ENCODE peak calls at places on chromosomes 12 and 14, in seven cellular contexts. One of them, this sample, is unnamed.

GRCh38 chr12:34347367-34347766 is 325.1 kb downstream of the ALG10 start:
- DNase-seq in fibroblast of the aortic adventitia: no peak
- DNase-seq in HL-60: no peak
- DNase-seq in chondrocyte: no peak
- DNase-seq in fibroblast of lung: no peak
- DNase-seq in type B pancreatic cell: no peak
- DNase-seq in left ventricle myocardium inferior: no peak
- DNase-seq in this sample: no peak

GRCh38 chr14:35808076-35808657 is 928 bp downstream of the RALGAPA1 start:
- DNase-seq in fibroblast of the aortic adventitia: peak; percentile 25
- DNase-seq in HL-60: no peak
- DNase-seq in chondrocyte: no peak
- DNase-seq in fibroblast of lung: no peak
- DNase-seq in type B pancreatic cell: no peak
- DNase-seq in left ventricle myocardium inferior: no peak
- DNase-seq in this sample: no peak

GRCh38 chr14:44778562-44778961 is 183.2 kb downstream of the KLHL28 start:
- DNase-seq in fibroblast of the aortic adventitia: peak; percentile 83
- DNase-seq in HL-60: no peak
- DNase-seq in chondrocyte: no peak
- DNase-seq in fibroblast of lung: peak; percentile 54
- DNase-seq in type B pancreatic cell: no peak
- DNase-seq in left ventricle myocardium inferior: no peak
- DNase-seq in this sample: no peak

GRCh38 chr14:93073833-93074769 is 41.6 kb downstream of the ITPK1 start:
- DNase-seq in fibroblast of the aortic adventitia: peak; percentile 34
- DNase-seq in HL-60: peak; percentile 94
- DNase-seq in chondrocyte: no peak
- DNase-seq in fibroblast of lung: peak; percentile 43
- DNase-seq in type B pancreatic cell: no peak
- DNase-seq in left ventricle myocardium inferior: peak; percentile 55
- DNase-seq in this sample: no peak

GRCh38 chr12:93200291-93200917 is 177.3 kb upstream of the NUDT4 start:
- DNase-seq in fibroblast of the aortic adventitia: peak; percentile 40
- DNase-seq in HL-60: no peak
- DNase-seq in chondrocyte: no peak
- DNase-seq in fibroblast of lung: peak; percentile 40
- DNase-seq in type B pancreatic cell: no peak
- DNase-seq in left ventricle myocardium inferior: no peak
- DNase-seq in this sample: no peak

GRCh38 chr12:108128221-108129016 is 669 bp upstream of the WSCD2 start:
- DNase-seq in fibroblast of the aortic adventitia: no peak
- DNase-seq in HL-60: no peak
- DNase-seq in chondrocyte: no peak
- DNase-seq in fibroblast of lung: no peak
- DNase-seq in type B pancreatic cell: no peak
- DNase-seq in left ventricle myocardium inferior: no peak
- DNase-seq in this sample: no peak

GRCh38 chr14:27050195-27050594 is 452.4 kb upstream of the NOVA1 start:
- DNase-seq in fibroblast of the aortic adventitia: no peak
- DNase-seq in HL-60: no peak
- DNase-seq in chondrocyte: no peak
- DNase-seq in fibroblast of lung: no peak
- DNase-seq in type B pancreatic cell: no peak
- DNase-seq in left ventricle myocardium inferior: no peak
- DNase-seq in this sample: no peak

GRCh38 chr12:66449531-66449930 is 147.2 kb downstream of the HELB start:
- DNase-seq in fibroblast of the aortic adventitia: no peak
- DNase-seq in HL-60: no peak
- DNase-seq in chondrocyte: no peak
- DNase-seq in fibroblast of lung: no peak
- DNase-seq in type B pancreatic cell: no peak
- DNase-seq in left ventricle myocardium inferior: no peak
- DNase-seq in this sample: no peak

GRCh38 chr12:50597200-50598195 is 92.7 kb downstream of the DIP2B start:
- DNase-seq in fibroblast of the aortic adventitia: peak; percentile 77
- DNase-seq in HL-60: no peak
- DNase-seq in chondrocyte: no peak
- DNase-seq in fibroblast of lung: peak; percentile 66
- DNase-seq in type B pancreatic cell: no peak
- DNase-seq in left ventricle myocardium inferior: no peak
- DNase-seq in this sample: no peak

GRCh38 chr14:76928301-76928700 is 100.2 kb downstream of the IRF2BPL start:
- DNase-seq in fibroblast of the aortic adventitia: no peak
- DNase-seq in HL-60: no peak
- DNase-seq in chondrocyte: no peak
- DNase-seq in fibroblast of lung: no peak
- DNase-seq in type B pancreatic cell: no peak
- DNase-seq in left ventricle myocardium inferior: no peak
- DNase-seq in this sample: no peak

GRCh38 chr12:19778111-19778688 is 338.9 kb downstream of the AEBP2 start:
- DNase-seq in fibroblast of the aortic adventitia: peak; percentile 70
- DNase-seq in HL-60: no peak
- DNase-seq in chondrocyte: no peak
- DNase-seq in fibroblast of lung: peak; percentile 34
- DNase-seq in type B pancreatic cell: no peak
- DNase-seq in left ventricle myocardium inferior: no peak
- DNase-seq in this sample: no peak

GRCh38 chr12:103840399-103840880 is 594 bp downstream of the NT5DC3 start:
- DNase-seq in fibroblast of the aortic adventitia: peak; percentile 18
- DNase-seq in HL-60: no peak
- DNase-seq in chondrocyte: no peak
- DNase-seq in fibroblast of lung: no peak
- DNase-seq in type B pancreatic cell: no peak
- DNase-seq in left ventricle myocardium inferior: peak; percentile 22
- DNase-seq in this sample: no peak

GRCh38 chr14:95348395-95349080 is 28.8 kb upstream of the CLMN start:
- DNase-seq in fibroblast of the aortic adventitia: no peak
- DNase-seq in HL-60: no peak
- DNase-seq in chondrocyte: no peak
- DNase-seq in fibroblast of lung: no peak
- DNase-seq in type B pancreatic cell: no peak
- DNase-seq in left ventricle myocardium inferior: no peak
- DNase-seq in this sample: no peak

GRCh38 chr14:35384386-35385041 is 20.0 kb downstream of the NFKBIA start:
- DNase-seq in fibroblast of the aortic adventitia: peak; percentile 98
- DNase-seq in HL-60: no peak
- DNase-seq in chondrocyte: no peak
- DNase-seq in fibroblast of lung: peak; percentile 97
- DNase-seq in type B pancreatic cell: no peak
- DNase-seq in left ventricle myocardium inferior: peak; percentile 65
- DNase-seq in this sample: no peak

GRCh38 chr12:34597548-34598351 is 575.5 kb downstream of the ALG10 start:
- DNase-seq in fibroblast of the aortic adventitia: no peak
- DNase-seq in HL-60: no peak
- DNase-seq in chondrocyte: no peak
- DNase-seq in fibroblast of lung: no peak
- DNase-seq in type B pancreatic cell: peak; percentile 50
- DNase-seq in left ventricle myocardium inferior: no peak
- DNase-seq in this sample: no peak

GRCh38 chr14:87014854-87015253 is 978.1 kb downstream of the GALC start:
- DNase-seq in fibroblast of the aortic adventitia: no peak
- DNase-seq in HL-60: no peak
- DNase-seq in chondrocyte: no peak
- DNase-seq in fibroblast of lung: no peak
- DNase-seq in type B pancreatic cell: no peak
- DNase-seq in left ventricle myocardium inferior: no peak
- DNase-seq in this sample: no peak

GRCh38 chr12:98418357-98419075 is 96.9 kb upstream of the TMPO start:
- DNase-seq in fibroblast of the aortic adventitia: peak; percentile 99
- DNase-seq in HL-60: no peak
- DNase-seq in chondrocyte: peak; percentile 97
- DNase-seq in fibroblast of lung: peak; percentile 95
- DNase-seq in type B pancreatic cell: no peak
- DNase-seq in left ventricle myocardium inferior: peak; percentile 80
- DNase-seq in this sample: peak; percentile 97

GRCh38 chr12:71686658-71687025 is 760 bp downstream of the TMEM19 start:
- DNase-seq in fibroblast of the aortic adventitia: no peak
- DNase-seq in HL-60: no peak
- DNase-seq in chondrocyte: no peak
- DNase-seq in fibroblast of lung: peak; percentile 25
- DNase-seq in type B pancreatic cell: no peak
- DNase-seq in left ventricle myocardium inferior: no peak
- DNase-seq in this sample: no peak

GRCh38 chr12:124650912-124651311 is 83.5 kb upstream of the NCOR2 start:
- DNase-seq in fibroblast of the aortic adventitia: no peak
- DNase-seq in HL-60: no peak
- DNase-seq in chondrocyte: no peak
- DNase-seq in fibroblast of lung: no peak
- DNase-seq in type B pancreatic cell: no peak
- DNase-seq in left ventricle myocardium inferior: no peak
- DNase-seq in this sample: no peak

GRCh38 chr12:76799362-76799761 is 35.4 kb downstream of the ZDHHC17 start:
- DNase-seq in fibroblast of the aortic adventitia: no peak
- DNase-seq in HL-60: no peak
- DNase-seq in chondrocyte: no peak
- DNase-seq in fibroblast of lung: no peak
- DNase-seq in type B pancreatic cell: no peak
- DNase-seq in left ventricle myocardium inferior: no peak
- DNase-seq in this sample: no peak

GRCh38 chr12:88428350-88428749 is 151.9 kb downstream of the KITLG start:
- DNase-seq in fibroblast of the aortic adventitia: no peak
- DNase-seq in HL-60: no peak
- DNase-seq in chondrocyte: no peak
- DNase-seq in fibroblast of lung: no peak
- DNase-seq in type B pancreatic cell: no peak
- DNase-seq in left ventricle myocardium inferior: no peak
- DNase-seq in this sample: no peak

GRCh38 chr12:26295001-26295400 is 99.6 kb downstream of the SSPN start:
- DNase-seq in fibroblast of the aortic adventitia: no peak
- DNase-seq in HL-60: no peak
- DNase-seq in chondrocyte: no peak
- DNase-seq in fibroblast of lung: no peak
- DNase-seq in type B pancreatic cell: no peak
- DNase-seq in left ventricle myocardium inferior: no peak
- DNase-seq in this sample: no peak

GRCh38 chr12:85425349-85425612 is 145.3 kb downstream of the ALX1 start:
- DNase-seq in fibroblast of the aortic adventitia: no peak
- DNase-seq in HL-60: no peak
- DNase-seq in chondrocyte: no peak
- DNase-seq in fibroblast of lung: no peak
- DNase-seq in type B pancreatic cell: no peak
- DNase-seq in left ventricle myocardium inferior: no peak
- DNase-seq in this sample: no peak

GRCh38 chr12:64679487-64679983 is 69.2 kb downstream of the RASSF3 start:
- DNase-seq in fibroblast of the aortic adventitia: peak; percentile 83
- DNase-seq in HL-60: no peak
- DNase-seq in chondrocyte: no peak
- DNase-seq in fibroblast of lung: peak; percentile 84
- DNase-seq in type B pancreatic cell: no peak
- DNase-seq in left ventricle myocardium inferior: peak; percentile 78
- DNase-seq in this sample: peak; percentile 65

GRCh38 chr12:109910969-109911348 is 10.9 kb downstream of the TCHP start:
- DNase-seq in fibroblast of the aortic adventitia: peak; percentile 15
- DNase-seq in HL-60: no peak
- DNase-seq in chondrocyte: no peak
- DNase-seq in fibroblast of lung: peak; percentile 25
- DNase-seq in type B pancreatic cell: no peak
- DNase-seq in left ventricle myocardium inferior: no peak
- DNase-seq in this sample: no peak

GRCh38 chr12:24709201-24709600 is 239.7 kb downstream of the BCAT1 start:
- DNase-seq in fibroblast of the aortic adventitia: peak; percentile 9
- DNase-seq in HL-60: no peak
- DNase-seq in chondrocyte: no peak
- DNase-seq in fibroblast of lung: peak; percentile 14
- DNase-seq in type B pancreatic cell: no peak
- DNase-seq in left ventricle myocardium inferior: no peak
- DNase-seq in this sample: no peak

GRCh38 chr12:54824402-54824801 is 29.9 kb upstream of the MUCL1 start:
- DNase-seq in fibroblast of the aortic adventitia: no peak
- DNase-seq in HL-60: no peak
- DNase-seq in chondrocyte: no peak
- DNase-seq in fibroblast of lung: no peak
- DNase-seq in type B pancreatic cell: no peak
- DNase-seq in left ventricle myocardium inferior: no peak
- DNase-seq in this sample: no peak
- TF ChIP-seq CTCF in fibroblast of the aortic adventitia: peak; percentile 43
- TF ChIP-seq CTCF in HL-60: peak; percentile 36
- TF ChIP-seq CTCF in chondrocyte: peak; percentile 32
- TF ChIP-seq CTCF in fibroblast of lung: no peak
- TF ChIP-seq CTCF in type B pancreatic cell: peak; percentile 71
- TF ChIP-seq CTCF in left ventricle myocardium inferior: peak; percentile 17
- TF ChIP-seq CTCF in this sample: no peak

GRCh38 chr12:57490126-57490525 is 2.3 kb downstream of the MARS1 start:
- DNase-seq in fibroblast of the aortic adventitia: no peak
- DNase-seq in HL-60: no peak
- DNase-seq in chondrocyte: peak; percentile 67
- DNase-seq in fibroblast of lung: no peak
- DNase-seq in type B pancreatic cell: no peak
- DNase-seq in left ventricle myocardium inferior: no peak
- DNase-seq in this sample: no peak
- TF ChIP-seq CTCF in fibroblast of the aortic adventitia: no peak
- TF ChIP-seq CTCF in HL-60: no peak
- TF ChIP-seq CTCF in chondrocyte: no peak
- TF ChIP-seq CTCF in fibroblast of lung: no peak
- TF ChIP-seq CTCF in type B pancreatic cell: no peak
- TF ChIP-seq CTCF in left ventricle myocardium inferior: no peak
- TF ChIP-seq CTCF in this sample: no peak

GRCh38 chr14:69479696-69480095 is 4.8 kb upstream of the PLEKHD1 start:
- DNase-seq in fibroblast of the aortic adventitia: no peak
- DNase-seq in HL-60: no peak
- DNase-seq in chondrocyte: no peak
- DNase-seq in fibroblast of lung: no peak
- DNase-seq in type B pancreatic cell: no peak
- DNase-seq in left ventricle myocardium inferior: no peak
- DNase-seq in this sample: no peak

GRCh38 chr14:69473271-69473670 is 11.3 kb upstream of the PLEKHD1 start:
- DNase-seq in fibroblast of the aortic adventitia: no peak
- DNase-seq in HL-60: no peak
- DNase-seq in chondrocyte: no peak
- DNase-seq in fibroblast of lung: no peak
- DNase-seq in type B pancreatic cell: no peak
- DNase-seq in left ventricle myocardium inferior: no peak
- DNase-seq in this sample: peak; percentile 12

GRCh38 chr14:69471916-69472315 is 12.6 kb upstream of the PLEKHD1 start:
- DNase-seq in fibroblast of the aortic adventitia: no peak
- DNase-seq in HL-60: no peak
- DNase-seq in chondrocyte: no peak
- DNase-seq in fibroblast of lung: no peak
- DNase-seq in type B pancreatic cell: no peak
- DNase-seq in left ventricle myocardium inferior: no peak
- DNase-seq in this sample: peak; percentile 49

GRCh38 chr14:69471436-69471835 is 13.1 kb upstream of the PLEKHD1 start:
- DNase-seq in fibroblast of the aortic adventitia: no peak
- DNase-seq in HL-60: no peak
- DNase-seq in chondrocyte: no peak
- DNase-seq in fibroblast of lung: no peak
- DNase-seq in type B pancreatic cell: no peak
- DNase-seq in left ventricle myocardium inferior: no peak
- DNase-seq in this sample: peak; percentile 78

GRCh38 chr14:69475194-69475818 is 9.2 kb upstream of the PLEKHD1 start:
- DNase-seq in fibroblast of the aortic adventitia: no peak
- DNase-seq in HL-60: no peak
- DNase-seq in chondrocyte: no peak
- DNase-seq in fibroblast of lung: peak; percentile 15
- DNase-seq in type B pancreatic cell: no peak
- DNase-seq in left ventricle myocardium inferior: no peak
- DNase-seq in this sample: no peak
- TF ChIP-seq CTCF in fibroblast of the aortic adventitia: peak; percentile 19
- TF ChIP-seq CTCF in HL-60: peak; percentile 13
- TF ChIP-seq CTCF in chondrocyte: peak; percentile 63
- TF ChIP-seq CTCF in fibroblast of lung: peak; percentile 46
- TF ChIP-seq CTCF in type B pancreatic cell: peak; percentile 66
- TF ChIP-seq CTCF in left ventricle myocardium inferior: peak; percentile 46
- TF ChIP-seq CTCF in this sample: no peak

GRCh38 chr14:65940056-65940735 is 527.7 kb downstream of the FUT8 start:
- DNase-seq in fibroblast of the aortic adventitia: no peak
- DNase-seq in HL-60: no peak
- DNase-seq in chondrocyte: no peak
- DNase-seq in fibroblast of lung: no peak
- DNase-seq in type B pancreatic cell: no peak
- DNase-seq in left ventricle myocardium inferior: no peak
- DNase-seq in this sample: no peak
- TF ChIP-seq CTCF in fibroblast of the aortic adventitia: no peak
- TF ChIP-seq CTCF in HL-60: no peak
- TF ChIP-seq CTCF in chondrocyte: peak; percentile 24
- TF ChIP-seq CTCF in fibroblast of lung: peak; percentile 3
- TF ChIP-seq CTCF in type B pancreatic cell: peak; percentile 63
- TF ChIP-seq CTCF in left ventricle myocardium inferior: peak; percentile 35
- TF ChIP-seq CTCF in this sample: no peak

This sample was measured in lower leg skin.